ENCODE peak calls at places on chromosomes 12 and 14, in five cellular contexts. N, W, K, A and Z are unnamed samples.

GRCh38 chr14:94217116-94217515 is 43.0 kb downstream of the PPP4R4 start:
- ATAC-seq in N (no peak), W (no peak), K (no peak), A (no peak), Z (no peak)

GRCh38 chr12:72272731-72273498 is 745 bp downstream of the TRHDE start:
- ATAC-seq in N (no peak), W (peak), K (peak), A (no peak), Z (no peak)

GRCh38 chr12:47941475-47942326 is 21.7 kb upstream of the TMEM106C start:
- ATAC-seq in N (no peak), W (no peak), K (no peak), A (no peak), Z (no peak)

GRCh38 chr12:113911971-113912760 is 54.0 kb downstream of the RBM19 start:
- ATAC-seq in N (no peak), W (no peak), K (no peak), A (no peak), Z (no peak)

GRCh38 chr14:100804558-100805309 is 21.2 kb upstream of the MEG3 start:
- ATAC-seq in N (no peak), W (no peak), K (no peak), A (no peak), Z (no peak)

GRCh38 chr12:100671396-100672074 is 98.1 kb downstream of the GAS2L3 start:
- ATAC-seq in N (no peak), W (no peak), K (no peak), A (no peak), Z (no peak)

GRCh38 chr14:45128963-45129629 is 5.2 kb downstream of the FKBP3 start:
- ATAC-seq in N (no peak), W (no peak), K (no peak), A (no peak), Z (no peak)

GRCh38 chr12:42162940-42163339 is 18.3 kb upstream of the GXYLT1 start:
- ATAC-seq in N (no peak), W (no peak), K (no peak), A (no peak), Z (no peak)

GRCh38 chr12:5328669-5329068 is 103.2 kb upstream of the NTF3 start:
- ATAC-seq in N (no peak), W (no peak), K (peak), A (no peak), Z (no peak)

GRCh38 chr12:24044973-24045703 is 95.7 kb upstream of the SOX5 start:
- ATAC-seq in N (no peak), W (no peak), K (no peak), A (no peak), Z (no peak)

GRCh38 chr14:23090254-23090636 is 4.7 kb downstream of the ACIN1 start:
- ATAC-seq in N (no peak), W (no peak), K (no peak), A (no peak), Z (no peak)

GRCh38 chr12:54053625-54054441 is at the start of gene HOXC4:
- ATAC-seq in N (peak), W (no peak), K (peak), A (peak), Z (no peak)